ENCODE peak calls at places on chromosomes 7 and 10, in seven cellular contexts. One of them, this sample, is unnamed.

GRCh38 chr10:43809211-43809930 is 160.7 kb upstream of the ZNF32 start:
- DNase-seq in HFFc6: peak
- DNase-seq in GM10248: no peak
- DNase-seq in epithelial cell of esophagus: no peak
- DNase-seq in activated naive CD4-positive, alpha-beta T cell treated with anti-CD3 and anti-CD28 coated beads, Interleukin-2, amount 10 ng/mL, durations not matched to agents 7 days and 5 days: no peak
- DNase-seq in NCI-H1092 treated with DMSO at 0.1 percent for 48 hours: no peak
- DNase-seq in EH: peak
- DNase-seq in this sample: no peak

GRCh38 chr10:29923416-29923970 is 135.9 kb downstream of the JCAD start:
- DNase-seq in HFFc6: no peak
- DNase-seq in GM10248: no peak
- DNase-seq in epithelial cell of esophagus: no peak
- DNase-seq in activated naive CD4-positive, alpha-beta T cell treated with anti-CD3 and anti-CD28 coated beads, Interleukin-2, amount 10 ng/mL, durations not matched to agents 7 days and 5 days: no peak
- DNase-seq in NCI-H1092 treated with DMSO at 0.1 percent for 48 hours: no peak
- DNase-seq in EH: no peak
- DNase-seq in this sample: no peak

GRCh38 chr10:87848998-87849397 is 14.3 kb downstream of the KLLN start:
- DNase-seq in HFFc6: no peak
- DNase-seq in GM10248: no peak
- DNase-seq in epithelial cell of esophagus: peak
- DNase-seq in activated naive CD4-positive, alpha-beta T cell treated with anti-CD3 and anti-CD28 coated beads, Interleukin-2, amount 10 ng/mL, durations not matched to agents 7 days and 5 days: no peak
- DNase-seq in NCI-H1092 treated with DMSO at 0.1 percent for 48 hours: no peak
- DNase-seq in EH: no peak
- DNase-seq in this sample: no peak

GRCh38 chr7:66185680-66186187 is 19.4 kb upstream of the TPST1 start:
- DNase-seq in HFFc6: no peak
- DNase-seq in GM10248: no peak
- DNase-seq in epithelial cell of esophagus: no peak
- DNase-seq in activated naive CD4-positive, alpha-beta T cell treated with anti-CD3 and anti-CD28 coated beads, Interleukin-2, amount 10 ng/mL, durations not matched to agents 7 days and 5 days: no peak
- DNase-seq in NCI-H1092 treated with DMSO at 0.1 percent for 48 hours: no peak
- DNase-seq in EH: no peak
- DNase-seq in this sample: no peak

GRCh38 chr10:54402576-54402975 is 398.5 kb downstream of the PCDH15 start:
- DNase-seq in HFFc6: no peak
- DNase-seq in GM10248: no peak
- DNase-seq in epithelial cell of esophagus: peak
- DNase-seq in activated naive CD4-positive, alpha-beta T cell treated with anti-CD3 and anti-CD28 coated beads, Interleukin-2, amount 10 ng/mL, durations not matched to agents 7 days and 5 days: no peak
- DNase-seq in NCI-H1092 treated with DMSO at 0.1 percent for 48 hours: peak
- DNase-seq in EH: no peak
- DNase-seq in this sample: no peak

GRCh38 chr7:90720970-90721768 is 125.0 kb downstream of the CDK14 start:
- DNase-seq in HFFc6: peak
- DNase-seq in GM10248: no peak
- DNase-seq in epithelial cell of esophagus: peak
- DNase-seq in activated naive CD4-positive, alpha-beta T cell treated with anti-CD3 and anti-CD28 coated beads, Interleukin-2, amount 10 ng/mL, durations not matched to agents 7 days and 5 days: no peak
- DNase-seq in NCI-H1092 treated with DMSO at 0.1 percent for 48 hours: no peak
- DNase-seq in EH: peak
- DNase-seq in this sample: peak

GRCh38 chr10:47456096-47456485 is 27.8 kb downstream of the ANXA8 start:
- DNase-seq in HFFc6: no peak
- DNase-seq in GM10248: peak
- DNase-seq in epithelial cell of esophagus: no peak
- DNase-seq in activated naive CD4-positive, alpha-beta T cell treated with anti-CD3 and anti-CD28 coated beads, Interleukin-2, amount 10 ng/mL, durations not matched to agents 7 days and 5 days: no peak
- DNase-seq in NCI-H1092 treated with DMSO at 0.1 percent for 48 hours: no peak
- DNase-seq in EH: no peak
- DNase-seq in this sample: no peak

GRCh38 chr10:4535531-4535930 is 290.5 kb upstream of the AKR1E2 start:
- DNase-seq in HFFc6: no peak
- DNase-seq in GM10248: no peak
- DNase-seq in epithelial cell of esophagus: no peak
- DNase-seq in activated naive CD4-positive, alpha-beta T cell treated with anti-CD3 and anti-CD28 coated beads, Interleukin-2, amount 10 ng/mL, durations not matched to agents 7 days and 5 days: no peak
- DNase-seq in NCI-H1092 treated with DMSO at 0.1 percent for 48 hours: no peak
- DNase-seq in EH: no peak
- DNase-seq in this sample: no peak

GRCh38 chr7:77269360-77270075 is 69.9 kb upstream of the FGL2 start:
- DNase-seq in HFFc6: no peak
- DNase-seq in GM10248: peak
- DNase-seq in epithelial cell of esophagus: no peak
- DNase-seq in activated naive CD4-positive, alpha-beta T cell treated with anti-CD3 and anti-CD28 coated beads, Interleukin-2, amount 10 ng/mL, durations not matched to agents 7 days and 5 days: no peak
- DNase-seq in NCI-H1092 treated with DMSO at 0.1 percent for 48 hours: no peak
- DNase-seq in EH: peak
- DNase-seq in this sample: no peak